ENCODE peak calls at places on chromosomes 2 and 18, in ten cellular contexts. K is foreskin fibroblast, R is endodermal cell, B is Panc1, C is ovary, Z is HFFc6, S is Peyer's patch, M is tibial artery, H is WERI-Rb-1, A is lower lobe of right lung. E is an unnamed sample.

GRCh38 chr2:156319811-156320490 is 12.6 kb downstream of the NR4A2 start:
- DNase-seq in K (no peak), R (peak; percentile 78), B (no peak), C (peak; percentile 45), Z (no peak), S (no peak), M (peak; percentile 67), H (peak; percentile 85), A (peak; percentile 75), E (no peak)

GRCh38 chr2:28753043-28753683 is 1.5 kb downstream of the PPP1CB start:
- DNase-seq in K (peak; percentile 41), R (peak; percentile 62), B (peak; percentile 70), C (peak; percentile 67), Z (peak; percentile 58), S (peak; percentile 43), M (peak; percentile 71), H (peak; percentile 74), A (peak; percentile 50), E (peak; percentile 27)

GRCh38 chr2:178069551-178069950 is 3.0 kb downstream of the PDE11A start:
- DNase-seq in K (no peak), R (no peak), B (no peak), C (no peak), Z (peak; percentile 25), S (no peak), M (no peak), H (peak; percentile 24), A (no peak), E (no peak)

GRCh38 chr2:219178377-219179175 is 501 bp downstream of the RETREG2 start:
- DNase-seq in K (no peak), R (no peak), B (no peak), C (no peak), Z (peak; percentile 14), S (peak; percentile 70), M (peak; percentile 53), H (peak; percentile 58), A (peak; percentile 73), E (peak; percentile 54)

GRCh38 chr2:39640107-39640506 is 25.6 kb upstream of the TMEM178A start:
- DNase-seq in K (no peak), R (no peak), B (no peak), C (no peak), Z (no peak), S (no peak), M (no peak), H (no peak), A (no peak), E (no peak)

GRCh38 chr2:134539946-134540345 is 178.9 kb downstream of the TMEM163 start:
- DNase-seq in K (no peak), R (no peak), B (no peak), C (no peak), Z (no peak), S (no peak), M (no peak), H (no peak), A (no peak), E (no peak)

GRCh38 chr18:9025104-9025838 is 77.2 kb upstream of the NDUFV2 start:
- DNase-seq in K (peak; percentile 79), R (no peak), B (no peak), C (no peak), Z (peak; percentile 62), S (no peak), M (no peak), H (peak; percentile 29), A (no peak), E (no peak)

GRCh38 chr2:107412981-107413380 is 413.7 kb upstream of the RGPD4 start:
- DNase-seq in K (no peak), R (no peak), B (no peak), C (no peak), Z (no peak), S (no peak), M (peak; percentile 24), H (no peak), A (no peak), E (no peak)

GRCh38 chr18:12057419-12058039 is 36.1 kb upstream of the ANKRD62 start:
- DNase-seq in K (no peak), R (peak; percentile 84), B (no peak), C (no peak), Z (no peak), S (no peak), M (no peak), H (no peak), A (no peak), E (no peak)

GRCh38 chr2:45823723-45824206 is 172.3 kb downstream of the PRKCE start:
- DNase-seq in K (peak; percentile 39), R (no peak), B (no peak), C (no peak), Z (no peak), S (no peak), M (peak; percentile 83), H (no peak), A (peak; percentile 78), E (no peak)

GRCh38 chr2:64751286-64752260 is 97.9 kb upstream of the SERTAD2 start:
- DNase-seq in K (no peak), R (no peak), B (no peak), C (peak; percentile 99), Z (peak; percentile 99), S (peak; percentile 44), M (no peak), H (peak; percentile 62), A (peak; percentile 68), E (peak; percentile 95)

GRCh38 chr2:208820289-208820688 is 413.7 kb downstream of the PTH2R start:
- DNase-seq in K (no peak), R (no peak), B (no peak), C (no peak), Z (no peak), S (no peak), M (no peak), H (no peak), A (no peak), E (no peak)

GRCh38 chr2:11521730-11522129 is 12.1 kb upstream of the GREB1 start:
- DNase-seq in K (no peak), R (no peak), B (no peak), C (peak; percentile 11), Z (no peak), S (no peak), M (no peak), H (no peak), A (no peak), E (no peak)

GRCh38 chr2:10303634-10304378 is 1.1 kb downstream of the HPCAL1 start:
- DNase-seq in K (peak; percentile 49), R (peak; percentile 79), B (no peak), C (peak; percentile 71), Z (peak; percentile 33), S (peak; percentile 67), M (no peak), H (peak; percentile 55), A (peak; percentile 80), E (peak; percentile 61)

GRCh38 chr2:97770450-97770849 is 57.1 kb downstream of the ZAP70 start:
- DNase-seq in K (no peak), R (peak; percentile 34), B (no peak), C (no peak), Z (no peak), S (no peak), M (no peak), H (no peak), A (no peak), E (no peak)

GRCh38 chr2:97779141-97779540 is 65.8 kb downstream of the ZAP70 start:
- DNase-seq in K (no peak), R (peak; percentile 36), B (no peak), C (no peak), Z (no peak), S (no peak), M (no peak), H (no peak), A (no peak), E (no peak)

GRCh38 chr2:97769308-97769707 is 55.9 kb downstream of the ZAP70 start:
- DNase-seq in K (no peak), R (peak; percentile 13), B (no peak), C (no peak), Z (no peak), S (no peak), M (no peak), H (no peak), A (no peak), E (no peak)

GRCh38 chr2:97775074-97775473 is 61.7 kb downstream of the ZAP70 start:
- DNase-seq in K (no peak), R (peak; percentile 32), B (no peak), C (no peak), Z (no peak), S (no peak), M (no peak), H (no peak), A (no peak), E (no peak)

GRCh38 chr2:97774425-97774824 is 61.0 kb downstream of the ZAP70 start:
- DNase-seq in K (no peak), R (peak; percentile 78), B (no peak), C (no peak), Z (no peak), S (no peak), M (no peak), H (peak; percentile 68), A (no peak), E (peak; percentile 68)
- TF ChIP-seq CTCF in K (peak; percentile 33), R (peak; percentile 76), B (peak; percentile 81), C (no peak), Z (no peak), S (no peak), M (no peak), H (peak; percentile 92), A (no peak), E (peak; percentile 46)

DNA sequence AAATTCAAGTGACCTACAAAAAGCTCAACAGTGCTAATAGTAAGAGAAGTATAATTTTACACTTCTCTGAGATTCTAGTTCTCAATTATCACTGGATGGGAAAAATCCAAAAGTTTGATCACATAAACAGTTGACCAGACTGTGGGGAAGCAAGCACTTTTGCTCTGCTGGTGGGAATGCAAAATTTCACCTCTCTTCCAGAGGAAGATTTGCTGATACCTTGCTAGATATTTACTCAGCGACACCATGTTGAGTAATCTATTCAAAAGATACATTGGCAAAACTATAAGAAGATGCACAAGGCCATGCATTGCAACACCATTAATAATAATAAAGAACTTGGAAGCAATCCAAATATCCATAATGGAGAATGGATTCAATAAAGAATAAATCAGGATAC is 204.4 kb downstream of the MREG start:
- DNase-seq in K (no peak), R (no peak), B (no peak), C (no peak), Z (no peak), S (no peak), M (no peak), H (no peak), A (no peak), E (no peak)
- TF ChIP-seq CTCF in K (peak; percentile 34), R (peak; percentile 78), B (peak; percentile 30), C (no peak), Z (peak; percentile 52), S (no peak), M (no peak), H (no peak), A (no peak), E (peak; percentile 37)

DNA sequence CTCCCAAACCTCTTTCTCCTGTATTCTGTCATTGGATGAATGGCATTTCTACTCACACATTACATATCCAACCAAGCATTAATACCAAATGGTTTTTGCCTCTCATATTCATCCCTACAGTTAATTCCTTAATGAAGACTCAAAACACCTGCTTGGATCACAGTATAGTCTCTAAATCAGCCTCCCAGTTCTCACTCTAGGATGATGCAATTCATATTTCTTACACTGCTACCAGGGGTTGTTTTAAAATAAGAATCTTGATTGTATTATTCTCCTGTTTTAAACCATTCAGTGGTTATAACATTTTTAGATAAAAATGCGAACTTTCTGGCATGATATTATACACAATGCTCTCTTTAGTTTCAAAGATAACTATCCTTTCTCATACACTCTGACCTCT is 281.4 kb upstream of the ZEB2 start:
- DNase-seq in K (no peak), R (no peak), B (no peak), C (no peak), Z (no peak), S (no peak), M (no peak), H (no peak), A (no peak), E (no peak)
- TF ChIP-seq CTCF in K (no peak), R (no peak), B (no peak), C (no peak), Z (no peak), S (no peak), M (no peak), H (no peak), A (no peak), E (no peak)

GRCh38 chr2:97645700-97646629 is at the start of gene COX5B:
- DNase-seq in K (peak; percentile 95), R (peak; percentile 99), B (peak; percentile 80), C (peak; percentile 98), Z (peak; percentile 96), S (peak; percentile 98), M (peak; percentile 99), H (peak; percentile 98), A (peak; percentile 100), E (peak; percentile 97)
- TF ChIP-seq CTCF in K (no peak), R (no peak), B (no peak), C (no peak), Z (no peak), S (peak; percentile 17), M (no peak), H (no peak), A (no peak), E (no peak)